ENCODE peak calls at places on chromosomes 6 and 20, in four cellular contexts. S, W, D and L are unnamed samples.

GRCh38 chr20:3777381-3777725 is 3.9 kb downstream of the SPEF1 start:
- DNase-seq in S (no peak), W (no peak), D (no peak), L (no peak)

GRCh38 chr20:12207875-12208274 is 290.2 kb downstream of the BTBD3 start:
- DNase-seq in S (no peak), W (no peak), D (peak; percentile 44), L (no peak)

GRCh38 chr20:63433351-63433750 is 39.1 kb downstream of the KCNQ2 start:
- DNase-seq in S (no peak), W (no peak), D (no peak), L (no peak)

GRCh38 chr20:50242863-50243609 is 52.4 kb downstream of the CEBPB start:
- DNase-seq in S (no peak), W (no peak), D (peak; percentile 86), L (no peak)

GRCh38 chr6:89834884-89835792 is 5.5 kb downstream of the CASP8AP2 start:
- DNase-seq in S (peak; percentile 29), W (no peak), D (no peak), L (no peak)

GRCh38 chr20:61252601-61253263 is 671 bp downstream of the CDH4 start:
- DNase-seq in S (no peak), W (no peak), D (no peak), L (no peak)

GRCh38 chr6:127737009-127737486 is 160.1 kb downstream of the C6orf58 start:
- DNase-seq in S (peak; percentile 42), W (peak; percentile 14), D (peak; percentile 53), L (peak; percentile 17)

GRCh38 chr6:92647630-92648029 is 771.7 kb downstream of the EPHA7 start:
- DNase-seq in S (no peak), W (no peak), D (no peak), L (no peak)

GRCh38 chr6:152563182-152563581 is 74.0 kb downstream of the SYNE1 start:
- DNase-seq in S (no peak), W (no peak), D (no peak), L (no peak)

GRCh38 chr20:32537657-32538525 is 47.2 kb downstream of the NOL4L start:
- DNase-seq in S (no peak), W (no peak), D (no peak), L (no peak)

GRCh38 chr6:37705239-37706051 is 7.8 kb upstream of the MDGA1 start:
- DNase-seq in S (peak; percentile 74), W (peak; percentile 65), D (no peak), L (peak; percentile 51)

GRCh38 chr20:62370115-62370806 is 3.1 kb upstream of the LAMA5 start:
- DNase-seq in S (no peak), W (no peak), D (peak; percentile 93), L (no peak)

GRCh38 chr6:109303647-109304283 is 78.5 kb downstream of the CD164 start:
- DNase-seq in S (no peak), W (no peak), D (no peak), L (no peak)